ENCODE peak calls at places on chromosomes 6 and 20, in six cellular contexts. One of them, this sample, is unnamed.

GRCh38 chr20:56604690-56605089 is 24.4 kb upstream of the TFAP2C start:
- DNase-seq in RWPE1: no peak
- DNase-seq in H7: no peak
- DNase-seq in Karpas-422: no peak
- DNase-seq in head of caudate nucleus: no peak
- DNase-seq in glutamatergic neuron: no peak
- DNase-seq in this sample: no peak

GRCh38 chr20:59525500-59526241 is 78.7 kb upstream of the PHACTR3 start:
- DNase-seq in glutamatergic neuron: peak; percentile 88
- DNase-seq in Karpas-422: peak; percentile 73
- DNase-seq in RWPE1: peak; percentile 78
- DNase-seq in head of caudate nucleus: peak; percentile 63
- DNase-seq in H7: peak; percentile 83
- DNase-seq in this sample: peak; percentile 63

GRCh38 chr6:97591955-97592354 is 308.9 kb upstream of the MMS22L start:
- DNase-seq in Karpas-422: no peak
- DNase-seq in glutamatergic neuron: no peak
- DNase-seq in RWPE1: no peak
- DNase-seq in head of caudate nucleus: no peak
- DNase-seq in H7: no peak
- DNase-seq in this sample: no peak

GRCh38 chr20:8481636-8482035 is 349.6 kb downstream of the PLCB1 start:
- DNase-seq in RWPE1: no peak
- DNase-seq in Karpas-422: no peak
- DNase-seq in H7: no peak
- DNase-seq in head of caudate nucleus: no peak
- DNase-seq in glutamatergic neuron: no peak
- DNase-seq in this sample: no peak

GRCh38 chr6:43454290-43455033 is 886 bp downstream of the DLK2 start:
- DNase-seq in H7: peak; percentile 95
- DNase-seq in head of caudate nucleus: peak; percentile 83
- DNase-seq in Karpas-422: peak; percentile 80
- DNase-seq in glutamatergic neuron: peak; percentile 97
- DNase-seq in RWPE1: peak; percentile 71
- DNase-seq in this sample: peak; percentile 87

GRCh38 chr6:156954191-156954590 is 177.0 kb downstream of the ARID1B start:
- DNase-seq in Karpas-422: no peak
- DNase-seq in RWPE1: no peak
- DNase-seq in glutamatergic neuron: no peak
- DNase-seq in H7: no peak
- DNase-seq in head of caudate nucleus: no peak
- DNase-seq in this sample: no peak

GRCh38 chr6:2205396-2205795 is 40.0 kb downstream of the GMDS start:
- DNase-seq in RWPE1: no peak
- DNase-seq in H7: no peak
- DNase-seq in glutamatergic neuron: no peak
- DNase-seq in Karpas-422: no peak
- DNase-seq in head of caudate nucleus: no peak
- DNase-seq in this sample: no peak

GRCh38 chr6:100296810-100297544 is 167.7 kb downstream of the SIM1 start:
- DNase-seq in RWPE1: peak; percentile 69
- DNase-seq in Karpas-422: no peak
- DNase-seq in head of caudate nucleus: no peak
- DNase-seq in H7: no peak
- DNase-seq in glutamatergic neuron: no peak
- DNase-seq in this sample: peak; percentile 76

GRCh38 chr20:51348866-51349265 is 193.7 kb downstream of the NFATC2 start:
- DNase-seq in Karpas-422: no peak
- DNase-seq in glutamatergic neuron: no peak
- DNase-seq in H7: no peak
- DNase-seq in head of caudate nucleus: no peak
- DNase-seq in RWPE1: no peak
- DNase-seq in this sample: peak; percentile 73

GRCh38 chr6:137823826-137824501 is 43.1 kb upstream of the TNFAIP3 start:
- DNase-seq in glutamatergic neuron: peak; percentile 21
- DNase-seq in head of caudate nucleus: peak; percentile 16
- DNase-seq in RWPE1: no peak
- DNase-seq in H7: no peak
- DNase-seq in Karpas-422: no peak
- DNase-seq in this sample: peak; percentile 27

GRCh38 chr6:21842875-21843274 is 249.3 kb downstream of the SOX4 start:
- DNase-seq in glutamatergic neuron: no peak
- DNase-seq in H7: no peak
- DNase-seq in head of caudate nucleus: no peak
- DNase-seq in RWPE1: no peak
- DNase-seq in Karpas-422: no peak
- DNase-seq in this sample: no peak

GRCh38 chr6:63923139-63923739 is 287.6 kb downstream of the PHF3 start:
- DNase-seq in head of caudate nucleus: no peak
- DNase-seq in Karpas-422: peak; percentile 81
- DNase-seq in glutamatergic neuron: no peak
- DNase-seq in RWPE1: peak; percentile 28
- DNase-seq in H7: peak; percentile 28
- DNase-seq in this sample: peak; percentile 4

GRCh38 chr20:56373942-56374341 is 15.2 kb downstream of the FAM210B start:
- DNase-seq in H7: no peak
- DNase-seq in glutamatergic neuron: no peak
- DNase-seq in Karpas-422: no peak
- DNase-seq in RWPE1: peak; percentile 95
- DNase-seq in head of caudate nucleus: no peak
- DNase-seq in this sample: peak; percentile 46

GRCh38 chr6:79335133-79335674 is 100.7 kb upstream of the HMGN3 start:
- DNase-seq in Karpas-422: peak; percentile 31
- DNase-seq in head of caudate nucleus: no peak
- DNase-seq in RWPE1: no peak
- DNase-seq in H7: no peak
- DNase-seq in glutamatergic neuron: no peak
- DNase-seq in this sample: no peak

GRCh38 chr20:60446273-60447111 is 488.3 kb downstream of the CDH26 start:
- DNase-seq in Karpas-422: peak; percentile 7
- DNase-seq in head of caudate nucleus: no peak
- DNase-seq in RWPE1: no peak
- DNase-seq in H7: no peak
- DNase-seq in glutamatergic neuron: no peak
- DNase-seq in this sample: peak; percentile 9

GRCh38 chr6:28333047-28333446 is 2.9 kb downstream of the ZSCAN31 start:
- DNase-seq in H7: no peak
- DNase-seq in Karpas-422: no peak
- DNase-seq in head of caudate nucleus: no peak
- DNase-seq in glutamatergic neuron: no peak
- DNase-seq in RWPE1: no peak
- DNase-seq in this sample: no peak

GRCh38 chr6:117397536-117398227 is 28.1 kb downstream of the ROS1 start:
- DNase-seq in H7: no peak
- DNase-seq in head of caudate nucleus: no peak
- DNase-seq in RWPE1: no peak
- DNase-seq in Karpas-422: no peak
- DNase-seq in glutamatergic neuron: no peak
- DNase-seq in this sample: no peak

GRCh38 chr6:64777941-64778785 is 928.9 kb downstream of the EYS start:
- DNase-seq in head of caudate nucleus: no peak
- DNase-seq in H7: no peak
- DNase-seq in Karpas-422: no peak
- DNase-seq in RWPE1: no peak
- DNase-seq in glutamatergic neuron: no peak
- DNase-seq in this sample: no peak

GRCh38 chr6:38673397-38674165 is 29.4 kb downstream of the GLO1 start:
- DNase-seq in Karpas-422: peak; percentile 54
- DNase-seq in RWPE1: peak; percentile 4
- DNase-seq in head of caudate nucleus: no peak
- DNase-seq in H7: no peak
- DNase-seq in glutamatergic neuron: no peak
- DNase-seq in this sample: peak; percentile 23

GRCh38 chr6:36187446-36187845 is 9.1 kb upstream of the BRPF3 start:
- DNase-seq in RWPE1: no peak
- DNase-seq in glutamatergic neuron: no peak
- DNase-seq in Karpas-422: no peak
- DNase-seq in head of caudate nucleus: no peak
- DNase-seq in H7: no peak
- DNase-seq in this sample: no peak

This sample was measured in Daoy.